ENCODE peak calls at places on chromosome 4, in eight cellular contexts. G, L, J, X, Q, F, O and D are unnamed samples.

GRCh38 chr4:953574-953915 is 19.8 kb downstream of the DGKQ start:
- DNase-seq in G (no peak), L (no peak), J (no peak), X (no peak), Q (no peak), F (no peak), O (no peak), D (no peak)

GRCh38 chr4:89572224-89572858 is 264.6 kb downstream of the SNCA start:
- DNase-seq in G (peak), L (peak), J (no peak), X (no peak), Q (no peak), F (no peak), O (no peak), D (peak)

GRCh38 chr4:87500107-87500462 is 29.1 kb downstream of the SPARCL1 start:
- DNase-seq in G (no peak), L (no peak), J (no peak), X (no peak), Q (no peak), F (no peak), O (no peak), D (no peak)

GRCh38 chr4:71680706-71681105 is 103.2 kb downstream of the GC start:
- DNase-seq in G (no peak), L (no peak), J (no peak), X (no peak), Q (no peak), F (peak), O (no peak), D (no peak)

GRCh38 chr4:82899339-82899738 is 1.2 kb upstream of the THAP9 start:
- DNase-seq in G (peak), L (no peak), J (no peak), X (no peak), Q (no peak), F (peak), O (no peak), D (peak)

GRCh38 chr4:16524911-16525574 is 298.8 kb upstream of the TAPT1 start:
- DNase-seq in G (no peak), L (no peak), J (no peak), X (no peak), Q (peak), F (peak), O (no peak), D (no peak)

GRCh38 chr4:142408003-142408441 is 438.1 kb downstream of the INPP4B start:
- DNase-seq in G (peak), L (no peak), J (no peak), X (no peak), Q (no peak), F (peak), O (no peak), D (peak)

GRCh38 chr4:23754688-23755087 is 135.2 kb downstream of the PPARGC1A start:
- DNase-seq in G (no peak), L (no peak), J (no peak), X (no peak), Q (no peak), F (no peak), O (no peak), D (no peak)

GRCh38 chr4:19689511-19689910 is 562.2 kb upstream of the SLIT2 start:
- DNase-seq in G (peak), L (no peak), J (no peak), X (no peak), Q (no peak), F (peak), O (no peak), D (peak)

GRCh38 chr4:80619070-80619674 is 283.6 kb downstream of the CFAP299 start:
- DNase-seq in G (no peak), L (no peak), J (no peak), X (no peak), Q (no peak), F (peak), O (no peak), D (peak)

GRCh38 chr4:7557447-7557846 is 122.7 kb upstream of the PSAPL1 start:
- DNase-seq in G (peak), L (no peak), J (no peak), X (no peak), Q (no peak), F (peak), O (no peak), D (peak)

GRCh38 chr4:151833174-151833573 is 72.4 kb upstream of the GATB start:
- DNase-seq in G (no peak), L (no peak), J (no peak), X (no peak), Q (no peak), F (no peak), O (no peak), D (no peak)

GRCh38 chr4:173420324-173420752 is 21.4 kb upstream of the SCRG1 start:
- DNase-seq in G (peak), L (peak), J (no peak), X (no peak), Q (no peak), F (peak), O (no peak), D (peak)

GRCh38 chr4:101184668-101185067 is 162.7 kb downstream of the PPP3CA start:
- DNase-seq in G (no peak), L (no peak), J (no peak), X (no peak), Q (no peak), F (no peak), O (no peak), D (no peak)

GRCh38 chr4:187615972-187616371 is 379.6 kb upstream of the ZFP42 start:
- DNase-seq in G (no peak), L (no peak), J (no peak), X (no peak), Q (no peak), F (no peak), O (no peak), D (no peak)

GRCh38 chr4:51845736-51846135 is 2.8 kb downstream of the DCUN1D4 start:
- DNase-seq in G (no peak), L (no peak), J (no peak), X (no peak), Q (no peak), F (peak), O (no peak), D (no peak)